ENCODE peak calls at places on chromosomes 7 and 10, in seven cellular contexts. J is HCT116, U is H1, N is GM12878, R is K562, V is SK-N-SH, F is HepG2. K is an unnamed sample.

GRCh38 chr10:113960617-113961260 is 82.9 kb upstream of the ADRB1 start:
- DNase-seq in F (peak; percentile 54), U (no peak), J (no peak), R (no peak), V (no peak), N (no peak), K (no peak)

GRCh38 chr7:85522070-85522469 is 335.2 kb upstream of the SEMA3D start:
- DNase-seq in U (no peak), V (no peak), N (no peak), J (no peak), F (no peak), R (no peak), K (no peak)

GRCh38 chr7:8443871-8444756 is 10.7 kb downstream of the NXPH1 start:
- DNase-seq in R (no peak), U (peak; percentile 73), V (no peak), N (no peak), F (no peak), J (no peak), K (no peak)

GRCh38 chr7:5695709-5696345 is 85.6 kb downstream of the RNF216 start:
- DNase-seq in J (no peak), V (no peak), N (no peak), U (no peak), F (no peak), R (no peak), K (no peak)

GRCh38 chr10:113665806-113666354 is 2.0 kb upstream of the NRAP start:
- DNase-seq in F (no peak), U (no peak), J (no peak), N (no peak), R (no peak), V (no peak), K (peak; percentile 47)

GRCh38 chr7:44386139-44386913 is 60.9 kb upstream of the CAMK2B start:
- DNase-seq in V (no peak), J (no peak), U (peak; percentile 30), N (no peak), F (no peak), R (no peak), K (no peak)

GRCh38 chr10:3605882-3606281 is 179.1 kb downstream of the KLF6 start:
- DNase-seq in U (no peak), N (no peak), R (no peak), J (no peak), V (no peak), F (no peak), K (no peak)

GRCh38 chr7:3911685-3912084 is 610.6 kb downstream of the SDK1 start:
- DNase-seq in U (no peak), V (no peak), N (no peak), F (no peak), J (no peak), R (no peak), K (no peak)

GRCh38 chr10:102713483-102713813 is 749 bp downstream of the ARL3 start:
- DNase-seq in J (no peak), R (no peak), F (no peak), V (no peak), N (no peak), U (no peak), K (no peak)

GRCh38 chr10:79561257-79561656 is 1.1 kb upstream of the SFTPA2 start:
- DNase-seq in J (no peak), F (no peak), U (no peak), R (no peak), N (no peak), V (no peak), K (no peak)

GRCh38 chr10:31977440-31978157 is 49.0 kb upstream of the ARHGAP12 start:
- DNase-seq in R (no peak), F (no peak), N (no peak), V (no peak), U (no peak), J (no peak), K (no peak)

GRCh38 chr7:2138146-2138765 is 94.5 kb downstream of the MAD1L1 start:
- DNase-seq in N (peak; percentile 25), U (no peak), F (no peak), J (no peak), R (no peak), V (peak; percentile 85), K (no peak)

GRCh38 chr7:128791121-128791967 is 424 bp upstream of the CCDC136 start:
- DNase-seq in U (peak; percentile 86), N (no peak), J (no peak), V (peak; percentile 99), R (peak; percentile 99), F (no peak), K (peak; percentile 59)

GRCh38 chr10:61937631-61938284 is 36.3 kb downstream of the ARID5B start:
- DNase-seq in V (no peak), N (no peak), J (no peak), R (no peak), U (no peak), F (no peak), K (no peak)

GRCh38 chr7:151796091-151796870 is 80.6 kb downstream of the PRKAG2 start:
- DNase-seq in R (no peak), V (no peak), N (no peak), U (no peak), F (no peak), J (peak; percentile 86), K (no peak)

GRCh38 chr10:44468965-44469364 is 84.1 kb upstream of the CXCL12 start:
- DNase-seq in N (no peak), U (no peak), J (no peak), F (no peak), R (no peak), V (no peak), K (no peak)

GRCh38 chr7:117319211-117319610 is 3.6 kb downstream of the WNT2 start:
- DNase-seq in N (no peak), J (no peak), U (no peak), F (no peak), R (no peak), V (no peak), K (no peak)

GRCh38 chr10:72756674-72757385 is 64.9 kb downstream of the MCU start:
- DNase-seq in F (no peak), U (no peak), N (no peak), J (no peak), V (no peak), R (no peak), K (no peak)

GRCh38 chr10:3056280-3057037 is 10.9 kb upstream of the PFKP start:
- DNase-seq in R (no peak), V (no peak), F (no peak), N (no peak), J (no peak), U (no peak), K (no peak)

GRCh38 chr7:156673454-156673853 is 32.9 kb downstream of the RNF32 start:
- DNase-seq in R (no peak), U (no peak), F (no peak), V (no peak), N (no peak), J (no peak), K (no peak)

GRCh38 chr7:106775552-106775936 is 89.5 kb upstream of the PIK3CG start:
- DNase-seq in R (peak; percentile 53), F (no peak), N (no peak), J (peak; percentile 97), V (no peak), U (no peak), K (no peak)

GRCh38 chr7:96674565-96674964 is 35.1 kb downstream of the SEM1 start:
- DNase-seq in F (no peak), N (no peak), U (no peak), V (no peak), J (no peak), R (no peak), K (no peak)

GRCh38 chr7:3537210-3537875 is 236.3 kb downstream of the SDK1 start:
- DNase-seq in R (no peak), F (no peak), V (no peak), J (no peak), U (no peak), N (no peak), K (no peak)

GRCh38 chr10:97050205-97050745 is 135.5 kb downstream of the SLIT1 start:
- DNase-seq in U (no peak), F (no peak), V (no peak), R (no peak), N (no peak), J (no peak), K (no peak)

GRCh38 chr10:127071126-127071525 is 125.3 kb downstream of the INSYN2A start:
- DNase-seq in V (no peak), N (no peak), R (no peak), J (no peak), F (no peak), U (peak; percentile 1), K (no peak)

GRCh38 chr10:43259981-43260761 is 6.7 kb downstream of the RASGEF1A start:
- DNase-seq in V (peak; percentile 76), J (no peak), U (no peak), F (no peak), R (no peak), N (no peak), K (no peak)

GRCh38 chr7:113710310-113711106 is 208.3 kb downstream of the PPP1R3A start:
- DNase-seq in J (peak; percentile 85), R (peak; percentile 72), N (peak; percentile 44), V (peak; percentile 46), U (no peak), F (peak; percentile 63), K (peak; percentile 27)

GRCh38 chr7:92634125-92634710 is 44.0 kb upstream of the FAM133B start:
- DNase-seq in J (no peak), R (no peak), N (no peak), V (no peak), U (no peak), F (no peak), K (no peak)
- TF ChIP-seq JUND in J (no peak), R (peak; percentile 15), N (no peak), V (no peak), U (no peak), F (no peak), K (no peak)

GRCh38 chr10:21363753-21364104 is 161.8 kb downstream of the SKIDA1 start:
- DNase-seq in N (no peak), J (no peak), V (no peak), F (no peak), R (no peak), U (no peak), K (no peak)
- TF ChIP-seq JUND in N (no peak), J (no peak), V (no peak), F (no peak), R (no peak), U (no peak), K (no peak)

GRCh38 chr7:99272476-99273045 is at the start of gene MYH16:
- DNase-seq in U (no peak), F (no peak), R (no peak), J (no peak), N (no peak), V (no peak), K (no peak)

GRCh38 chr7:99275496-99275895 is 2.9 kb downstream of the MYH16 start:
- DNase-seq in V (no peak), U (no peak), N (no peak), R (no peak), J (no peak), F (no peak), K (no peak)

GRCh38 chr7:99278180-99278579 is 5.5 kb downstream of the MYH16 start:
- DNase-seq in N (no peak), U (no peak), V (no peak), F (no peak), J (no peak), R (no peak), K (no peak)
- TF ChIP-seq JUND in N (no peak), U (no peak), V (no peak), F (no peak), J (no peak), R (no peak), K (no peak)

DNA sequence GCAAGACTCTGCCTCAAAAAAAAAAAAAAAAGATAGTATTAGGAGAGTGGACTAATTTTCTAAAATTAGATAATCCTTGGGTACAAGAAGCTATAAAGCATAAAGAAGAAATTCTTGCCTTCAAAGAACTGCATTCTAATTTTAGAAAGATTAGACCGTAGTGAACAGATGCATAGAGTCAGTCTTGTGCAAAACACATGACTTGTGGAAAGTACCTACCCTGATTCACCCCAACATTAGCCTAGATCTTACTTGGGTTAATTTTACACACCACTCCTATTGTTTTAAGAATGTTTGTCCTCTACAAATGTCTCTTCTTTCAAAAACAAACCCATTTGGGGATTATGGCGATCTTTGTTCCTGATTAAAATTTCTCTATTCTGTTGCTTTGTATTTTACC is 38.9 kb upstream of the SP8 start:
- DNase-seq in J (no peak), N (no peak), R (no peak), U (no peak), F (no peak), V (no peak), K (no peak)
- TF ChIP-seq JUND in J (no peak), N (no peak), R (no peak), U (no peak), F (no peak), V (no peak), K (no peak)